ENCODE peak calls at places on chromosomes 11 and 22, in five cellular contexts. One of them, this sample, is unnamed.

GRCh38 chr22:30205281-30206115 is 41.1 kb downstream of the LIF start:
- DNase-seq in neural progenitor cell: no peak
- DNase-seq in GM23248: peak
- DNase-seq in endothelial cell of umbilical vein: no peak
- DNase-seq in GM23338: no peak
- DNase-seq in this sample: no peak

GRCh38 chr11:21811572-21811971 is 381.3 kb upstream of the ANO5 start:
- DNase-seq in neural progenitor cell: peak
- DNase-seq in GM23248: no peak
- DNase-seq in endothelial cell of umbilical vein: no peak
- DNase-seq in GM23338: peak
- DNase-seq in this sample: no peak

GRCh38 chr11:123976770-123977560 is 616 bp downstream of the OR10S1 start:
- DNase-seq in neural progenitor cell: no peak
- DNase-seq in GM23248: no peak
- DNase-seq in endothelial cell of umbilical vein: no peak
- DNase-seq in GM23338: no peak
- DNase-seq in this sample: no peak

GRCh38 chr11:97389270-97389669 is 999.5 kb downstream of the JRKL start:
- DNase-seq in neural progenitor cell: no peak
- DNase-seq in GM23248: no peak
- DNase-seq in endothelial cell of umbilical vein: no peak
- DNase-seq in GM23338: no peak
- DNase-seq in this sample: no peak

GRCh38 chr11:29312817-29313216 is 704.0 kb downstream of the KCNA4 start:
- DNase-seq in neural progenitor cell: no peak
- DNase-seq in GM23248: peak
- DNase-seq in endothelial cell of umbilical vein: no peak
- DNase-seq in GM23338: no peak
- DNase-seq in this sample: no peak

GRCh38 chr11:134120921-134121526 is 52.2 kb downstream of the JAM3 start:
- DNase-seq in neural progenitor cell: no peak
- DNase-seq in GM23248: peak
- DNase-seq in endothelial cell of umbilical vein: peak
- DNase-seq in GM23338: no peak
- DNase-seq in this sample: no peak

GRCh38 chr22:27580311-27580897 is 221.2 kb downstream of the MN1 start:
- DNase-seq in neural progenitor cell: no peak
- DNase-seq in GM23248: peak
- DNase-seq in endothelial cell of umbilical vein: peak
- DNase-seq in GM23338: no peak
- DNase-seq in this sample: no peak

GRCh38 chr11:35680506-35680905 is 17.9 kb downstream of the TRIM44 start:
- DNase-seq in neural progenitor cell: no peak
- DNase-seq in GM23248: no peak
- DNase-seq in endothelial cell of umbilical vein: no peak
- DNase-seq in GM23338: no peak
- DNase-seq in this sample: no peak

GRCh38 chr11:19808076-19808911 is 95.7 kb downstream of the NAV2 start:
- DNase-seq in neural progenitor cell: peak
- DNase-seq in GM23248: peak
- DNase-seq in endothelial cell of umbilical vein: peak
- DNase-seq in GM23338: no peak
- DNase-seq in this sample: no peak

GRCh38 chr11:26442131-26442530 is 110.2 kb downstream of the ANO3 start:
- DNase-seq in neural progenitor cell: no peak
- DNase-seq in GM23248: peak
- DNase-seq in endothelial cell of umbilical vein: no peak
- DNase-seq in GM23338: no peak
- DNase-seq in this sample: no peak

GRCh38 chr11:72075109-72075508 is 5.2 kb downstream of the NUMA1 start:
- DNase-seq in neural progenitor cell: peak
- DNase-seq in GM23248: no peak
- DNase-seq in endothelial cell of umbilical vein: no peak
- DNase-seq in GM23338: peak
- DNase-seq in this sample: no peak

GRCh38 chr11:12009617-12010321 is 1.3 kb upstream of the DKK3 start:
- DNase-seq in neural progenitor cell: no peak
- DNase-seq in GM23248: no peak
- DNase-seq in endothelial cell of umbilical vein: no peak
- DNase-seq in GM23338: peak
- DNase-seq in this sample: no peak

GRCh38 chr11:2186669-2187266 is 15.2 kb upstream of the TH start:
- DNase-seq in neural progenitor cell: peak
- DNase-seq in GM23248: peak
- DNase-seq in endothelial cell of umbilical vein: peak
- DNase-seq in GM23338: peak
- DNase-seq in this sample: no peak

GRCh38 chr22:37079158-37079557 is 27.6 kb downstream of the KCTD17 start:
- DNase-seq in neural progenitor cell: no peak
- DNase-seq in GM23248: no peak
- DNase-seq in endothelial cell of umbilical vein: no peak
- DNase-seq in GM23338: no peak
- DNase-seq in this sample: no peak

GRCh38 chr22:40620464-40621046 is 16.0 kb downstream of the MRTFA start:
- DNase-seq in neural progenitor cell: no peak
- DNase-seq in GM23248: peak
- DNase-seq in endothelial cell of umbilical vein: no peak
- DNase-seq in GM23338: no peak
- DNase-seq in this sample: peak

GRCh38 chr11:60376601-60377000 is 1.7 kb upstream of the MS4A7 start:
- DNase-seq in neural progenitor cell: no peak
- DNase-seq in GM23248: no peak
- DNase-seq in endothelial cell of umbilical vein: no peak
- DNase-seq in GM23338: no peak
- DNase-seq in this sample: no peak

GRCh38 chr11:2837096-2837601 is 48.4 kb downstream of the CDKN1C start:
- DNase-seq in neural progenitor cell: peak
- DNase-seq in GM23248: peak
- DNase-seq in endothelial cell of umbilical vein: no peak
- DNase-seq in GM23338: peak
- DNase-seq in this sample: no peak

GRCh38 chr11:111441443-111441842 is 62.4 kb upstream of the POU2AF1 start:
- DNase-seq in neural progenitor cell: no peak
- DNase-seq in GM23248: peak
- DNase-seq in endothelial cell of umbilical vein: no peak
- DNase-seq in GM23338: no peak
- DNase-seq in this sample: peak

GRCh38 chr22:28231423-28231822 is 312.4 kb upstream of the PITPNB start:
- DNase-seq in neural progenitor cell: peak
- DNase-seq in GM23248: peak
- DNase-seq in endothelial cell of umbilical vein: no peak
- DNase-seq in GM23338: peak
- DNase-seq in this sample: no peak

GRCh38 chr11:102047305-102047924 is at the start of gene CFAP300:
- DNase-seq in neural progenitor cell: peak
- DNase-seq in GM23248: peak
- DNase-seq in endothelial cell of umbilical vein: peak
- DNase-seq in GM23338: peak
- DNase-seq in this sample: no peak

GRCh38 chr11:63764201-63764711 is 4.3 kb downstream of the ZFTA start:
- DNase-seq in neural progenitor cell: peak
- DNase-seq in GM23248: no peak
- DNase-seq in endothelial cell of umbilical vein: no peak
- DNase-seq in GM23338: no peak
- DNase-seq in this sample: no peak

GRCh38 chr11:8357891-8358566 is 94.4 kb upstream of the LMO1 start:
- DNase-seq in neural progenitor cell: no peak
- DNase-seq in GM23248: no peak
- DNase-seq in endothelial cell of umbilical vein: no peak
- DNase-seq in GM23338: peak
- DNase-seq in this sample: no peak

GRCh38 chr11:7889985-7890384 is 41.1 kb downstream of the OR10A6 start:
- DNase-seq in neural progenitor cell: no peak
- DNase-seq in GM23248: peak
- DNase-seq in endothelial cell of umbilical vein: no peak
- DNase-seq in GM23338: no peak
- DNase-seq in this sample: no peak

DNA sequence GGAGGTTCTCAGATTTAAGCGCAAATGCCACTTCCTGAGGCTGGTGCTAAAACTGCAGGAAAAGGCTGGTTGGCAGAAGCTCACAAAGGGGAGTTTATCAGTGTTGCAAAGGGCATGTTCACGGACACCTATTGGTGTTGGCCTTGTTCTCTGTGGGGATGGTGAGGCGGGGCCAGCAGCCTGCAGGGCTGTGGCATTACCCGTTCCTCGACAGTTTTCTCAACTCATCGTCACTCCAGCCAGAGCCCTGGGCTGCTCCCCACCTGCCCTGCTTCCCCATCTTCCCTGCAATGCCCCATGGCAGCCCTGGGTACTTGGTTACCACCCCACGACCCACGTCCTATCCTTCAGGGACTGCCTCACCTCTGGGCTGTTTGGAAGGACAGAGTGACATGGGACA is 212.8 kb downstream of the CTTN start:
- DNase-seq in neural progenitor cell: no peak
- DNase-seq in GM23248: no peak
- DNase-seq in endothelial cell of umbilical vein: no peak
- DNase-seq in GM23338: no peak
- DNase-seq in this sample: no peak
- TF ChIP-seq EZH2 in neural progenitor cell: no peak
- TF ChIP-seq EZH2 in GM23248: no peak
- TF ChIP-seq EZH2 in endothelial cell of umbilical vein: no peak
- TF ChIP-seq EZH2 in GM23338: no peak
- TF ChIP-seq EZH2 in this sample: no peak

DNA sequence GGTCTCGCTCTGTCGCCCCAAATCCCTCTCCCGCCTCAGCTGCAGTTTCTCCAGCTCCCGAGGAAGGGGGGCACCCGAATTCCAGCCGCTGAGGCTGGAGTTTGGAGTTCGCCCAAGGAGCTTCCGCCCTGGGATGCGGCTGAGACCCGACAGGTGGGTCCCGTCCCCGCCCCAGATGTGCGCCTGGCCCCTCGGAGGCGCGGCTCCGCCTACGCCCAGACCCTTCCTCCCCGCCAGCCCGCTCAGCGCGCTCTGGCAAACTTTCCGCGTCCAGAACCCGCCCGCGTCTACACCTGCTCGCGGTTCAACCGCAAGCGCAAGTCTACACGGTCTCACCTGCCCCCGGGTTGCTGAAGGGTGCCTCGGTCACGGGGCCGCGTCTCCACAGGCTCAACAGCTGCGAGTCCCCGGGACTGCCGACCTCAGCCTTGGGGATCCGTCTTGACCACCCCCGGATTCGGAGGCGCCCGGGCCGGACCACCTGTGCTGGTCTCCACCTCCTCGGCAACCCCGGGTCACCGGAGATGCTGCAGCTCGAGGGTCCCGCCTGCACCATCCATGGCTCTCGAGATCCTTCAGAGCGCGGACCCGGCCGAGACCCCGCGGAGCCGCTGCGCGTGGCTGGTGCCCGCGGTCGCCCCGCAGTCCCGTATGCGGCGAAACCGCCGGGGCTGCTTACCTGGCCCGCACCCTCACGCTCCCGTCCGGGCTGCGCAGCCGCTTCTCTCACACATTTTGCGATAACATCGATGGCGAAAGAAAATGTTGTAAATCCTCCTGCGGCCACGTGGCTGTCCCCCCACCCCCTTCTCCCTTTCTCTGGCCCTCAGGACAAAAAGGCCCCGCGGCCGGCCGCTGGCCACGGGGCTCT is 63.6 kb downstream of the NFAM1 start:
- DNase-seq in neural progenitor cell: peak
- DNase-seq in GM23248: peak
- DNase-seq in endothelial cell of umbilical vein: no peak
- DNase-seq in GM23338: peak
- DNase-seq in this sample: no peak
- TF ChIP-seq EZH2 in neural progenitor cell: peak
- TF ChIP-seq EZH2 in GM23248: peak
- TF ChIP-seq EZH2 in endothelial cell of umbilical vein: peak
- TF ChIP-seq EZH2 in GM23338: peak
- TF ChIP-seq EZH2 in this sample: peak

GRCh38 chr11:556175-556699 is 4.3 kb downstream of the LMNTD2 start:
- DNase-seq in neural progenitor cell: peak
- DNase-seq in GM23248: peak
- DNase-seq in endothelial cell of umbilical vein: no peak
- DNase-seq in GM23338: peak
- DNase-seq in this sample: no peak
- TF ChIP-seq EZH2 in neural progenitor cell: peak
- TF ChIP-seq EZH2 in GM23248: no peak
- TF ChIP-seq EZH2 in endothelial cell of umbilical vein: peak
- TF ChIP-seq EZH2 in GM23338: peak
- TF ChIP-seq EZH2 in this sample: peak

DNA sequence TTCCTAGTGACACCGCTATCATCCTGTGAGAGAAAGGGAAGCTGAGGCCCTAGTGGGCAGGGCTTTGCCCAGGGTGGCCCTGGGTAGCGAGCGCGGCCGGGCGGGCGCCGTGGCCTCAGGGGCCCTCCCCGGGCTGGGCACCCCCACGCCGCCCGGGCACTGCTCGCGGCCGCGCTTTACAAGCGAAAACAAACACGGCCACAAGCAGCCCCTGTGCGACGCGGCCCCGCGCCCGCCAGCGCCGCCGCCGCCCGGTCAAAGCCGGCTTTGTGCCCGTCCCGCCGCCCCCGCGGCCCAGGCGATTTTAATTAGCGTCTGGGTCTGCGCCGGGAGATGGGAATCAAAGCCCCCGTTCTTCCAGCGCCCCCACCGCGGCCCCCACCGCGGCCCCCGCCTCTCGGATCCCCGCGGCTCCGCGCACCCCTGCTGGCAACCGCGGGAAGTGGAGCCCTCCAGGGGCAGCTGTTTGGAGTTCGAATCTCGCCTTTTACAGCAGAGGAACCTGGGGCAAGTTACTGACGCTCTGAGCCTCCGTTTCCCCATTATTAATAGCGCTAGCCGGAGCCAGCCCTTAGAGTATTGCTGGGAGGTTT is 47.9 kb downstream of the CHRDL2 start:
- DNase-seq in neural progenitor cell: peak
- DNase-seq in GM23248: peak
- DNase-seq in endothelial cell of umbilical vein: peak
- DNase-seq in GM23338: peak
- DNase-seq in this sample: no peak
- TF ChIP-seq EZH2 in neural progenitor cell: no peak
- TF ChIP-seq EZH2 in GM23248: no peak
- TF ChIP-seq EZH2 in endothelial cell of umbilical vein: no peak
- TF ChIP-seq EZH2 in GM23338: no peak
- TF ChIP-seq EZH2 in this sample: peak